ENCODE peak calls at places on chromosomes 3 and 15, in five cellular contexts. J, Z, V, B and E are unnamed samples.

GRCh38 chr3:146491303-146491702 is 21.9 kb upstream of the PLSCR2 start:
- DNase-seq in B (no peak), V (no peak), J (no peak), Z (no peak), E (peak)

GRCh38 chr3:120410541-120410940 is 40.3 kb downstream of the FSTL1 start:
- DNase-seq in Z (no peak), V (no peak), J (no peak), B (no peak), E (no peak)

GRCh38 chr3:194852836-194853508 is 167.3 kb downstream of the FAM43A start:
- DNase-seq in V (no peak), Z (no peak), J (no peak), B (no peak), E (peak)

GRCh38 chr3:38021196-38021595 is 8.2 kb downstream of the PLCD1 start:
- DNase-seq in Z (no peak), V (no peak), J (no peak), B (no peak), E (no peak)

GRCh38 chr15:72113347-72114031 is 4.5 kb downstream of the MYO9A start:
- DNase-seq in Z (no peak), J (no peak), B (no peak), V (no peak), E (no peak)

GRCh38 chr15:28104326-28104725 is 5.2 kb upstream of the OCA2 start:
- DNase-seq in V (no peak), B (no peak), J (no peak), Z (no peak), E (no peak)

GRCh38 chr3:24713516-24713915 is 218.9 kb upstream of the THRB start:
- DNase-seq in J (no peak), V (no peak), B (no peak), Z (no peak), E (no peak)

GRCh38 chr3:185521349-185522138 is 22.7 kb upstream of the TMEM41A start:
- DNase-seq in B (no peak), Z (peak), J (no peak), V (no peak), E (no peak)

GRCh38 chr3:68953781-68954444 is 21.6 kb upstream of the TAFA4 start:
- DNase-seq in V (no peak), J (no peak), B (no peak), Z (no peak), E (no peak)

GRCh38 chr3:173045770-173046382 is 95.2 kb downstream of the SPATA16 start:
- DNase-seq in V (no peak), Z (no peak), B (no peak), J (no peak), E (no peak)

GRCh38 chr15:33150516-33150915 is 44.0 kb downstream of the FMN1 start:
- DNase-seq in V (no peak), J (no peak), B (no peak), Z (no peak), E (no peak)

GRCh38 chr3:18445421-18446066 is 20.4 kb upstream of the SATB1 start:
- DNase-seq in B (no peak), V (no peak), J (peak), Z (no peak), E (no peak)

GRCh38 chr15:69290346-69291164 is 8.2 kb upstream of the PAQR5 start:
- DNase-seq in V (peak), Z (peak), B (no peak), J (no peak), E (no peak)